ENCODE peak calls at places on chromosomes 7 and 10, in ten cellular contexts. K is DND-41; D is NCI-H2029 treated with DMSO at 0.1 percent for 48 hours; J is HFF-Myc; R is kidney epithelial cell; P is sciatic nerve; W is posterior cingulate gyrus; I is fibroblast of lung; F is renal cortical epithelial cell; C is stimulated activated CD8-positive, alpha-beta memory T cell treated with anti-CD3 and anti-CD28 coated beads, Interleukin-4, amount 100 ng/mL, for 4 hours. L is an unnamed sample.

GRCh38 chr7:145082366-145083240 is 246.8 kb upstream of the TPK1 start:
- DNase-seq in K (peak), D (no peak), J (no peak), R (no peak), P (no peak), W (no peak), I (no peak), F (no peak), C (no peak), L (peak)

GRCh38 chr7:23012797-23013714 is 874 bp downstream of the HYCC1 start:
- DNase-seq in K (peak), D (no peak), J (no peak), R (no peak), P (peak), W (peak), I (peak), F (peak), C (no peak), L (no peak)

GRCh38 chr7:74180866-74181265 is 6.7 kb downstream of the EIF4H start:
- DNase-seq in K (no peak), D (no peak), J (no peak), R (no peak), P (no peak), W (no peak), I (no peak), F (no peak), C (no peak), L (no peak)

GRCh38 chr7:41942468-41943097 is 239.7 kb upstream of the INHBA start:
- DNase-seq in K (no peak), D (no peak), J (no peak), R (no peak), P (peak), W (no peak), I (peak), F (peak), C (no peak), L (no peak)

GRCh38 chr10:119274519-119275045 is 67.2 kb downstream of the GRK5 start:
- DNase-seq in K (no peak), D (no peak), J (no peak), R (no peak), P (no peak), W (no peak), I (no peak), F (no peak), C (no peak), L (no peak)

GRCh38 chr10:32985781-32986350 is 27.8 kb upstream of the ITGB1 start:
- DNase-seq in K (no peak), D (no peak), J (no peak), R (no peak), P (no peak), W (no peak), I (peak), F (peak), C (no peak), L (peak)

GRCh38 chr7:17184805-17185689 is 113.4 kb upstream of the AHR start:
- DNase-seq in K (no peak), D (no peak), J (peak), R (no peak), P (no peak), W (no peak), I (peak), F (no peak), C (no peak), L (no peak)

GRCh38 chr10:43856299-43856698 is 207.6 kb upstream of the ZNF32 start:
- DNase-seq in K (no peak), D (no peak), J (no peak), R (no peak), P (peak), W (no peak), I (no peak), F (no peak), C (no peak), L (no peak)

GRCh38 chr10:106917452-106918055 is 247.0 kb downstream of the SORCS1 start:
- DNase-seq in K (no peak), D (peak), J (no peak), R (no peak), P (no peak), W (no peak), I (no peak), F (no peak), C (no peak), L (no peak)

GRCh38 chr7:117402109-117402508 is 25.2 kb downstream of the ASZ1 start:
- DNase-seq in K (no peak), D (no peak), J (no peak), R (peak), P (no peak), W (no peak), I (peak), F (peak), C (no peak), L (peak)

GRCh38 chr10:80633910-80634309 is 96.2 kb downstream of the SH2D4B start:
- DNase-seq in K (no peak), D (no peak), J (no peak), R (no peak), P (no peak), W (no peak), I (no peak), F (no peak), C (no peak), L (no peak)

GRCh38 chr7:150361402-150361801 is 7.2 kb upstream of the REPIN1 start:
- DNase-seq in K (no peak), D (no peak), J (no peak), R (no peak), P (peak), W (no peak), I (no peak), F (no peak), C (no peak), L (no peak)

GRCh38 chr7:30253796-30254165 is 30.6 kb upstream of the ZNRF2 start:
- DNase-seq in K (no peak), D (no peak), J (no peak), R (no peak), P (no peak), W (no peak), I (no peak), F (peak), C (no peak), L (no peak)

GRCh38 chr10:32489935-32490334 is 44.0 kb downstream of the CCDC7 start:
- DNase-seq in K (no peak), D (no peak), J (no peak), R (no peak), P (no peak), W (no peak), I (peak), F (no peak), C (no peak), L (no peak)

GRCh38 chr7:87506243-87507180 is 31.0 kb upstream of the ABCB4 start:
- DNase-seq in K (no peak), D (no peak), J (no peak), R (no peak), P (no peak), W (no peak), I (peak), F (peak), C (no peak), L (peak)

GRCh38 chr10:76202777-76203176 is 771.4 kb downstream of the LRMDA start:
- DNase-seq in K (no peak), D (no peak), J (no peak), R (no peak), P (no peak), W (no peak), I (peak), F (peak), C (no peak), L (no peak)

GRCh38 chr10:70462349-70462984 is 16.1 kb upstream of the PALD1 start:
- DNase-seq in K (no peak), D (peak), J (no peak), R (no peak), P (no peak), W (peak), I (peak), F (peak), C (no peak), L (peak)

GRCh38 chr7:26403640-26404039 is 112.0 kb downstream of the SNX10 start:
- DNase-seq in K (no peak), D (no peak), J (no peak), R (no peak), P (no peak), W (no peak), I (no peak), F (no peak), C (no peak), L (no peak)

GRCh38 chr10:82419981-82420380 is 545.0 kb downstream of the NRG3 start:
- DNase-seq in K (no peak), D (no peak), J (no peak), R (no peak), P (no peak), W (no peak), I (no peak), F (no peak), C (no peak), L (no peak)

GRCh38 chr10:86782691-86783418 is 26.4 kb downstream of the BMPR1A start:
- DNase-seq in K (no peak), D (no peak), J (no peak), R (no peak), P (no peak), W (no peak), I (no peak), F (no peak), C (no peak), L (no peak)

GRCh38 chr7:128809363-128809762 is 17.6 kb downstream of the CCDC136 start:
- DNase-seq in K (no peak), D (no peak), J (no peak), R (no peak), P (no peak), W (no peak), I (no peak), F (no peak), C (no peak), L (no peak)

GRCh38 chr7:6271091-6271658 is 1.2 kb downstream of the CYTH3 start:
- DNase-seq in K (no peak), D (no peak), J (no peak), R (no peak), P (peak), W (peak), I (peak), F (peak), C (no peak), L (peak)

GRCh38 chr7:24500599-24501451 is 72.4 kb upstream of the PALS2 start:
- DNase-seq in K (no peak), D (no peak), J (no peak), R (no peak), P (no peak), W (no peak), I (no peak), F (no peak), C (no peak), L (no peak)

GRCh38 chr7:25714013-25714412 is 438.0 kb upstream of the NFE2L3 start:
- DNase-seq in K (no peak), D (no peak), J (no peak), R (no peak), P (no peak), W (no peak), I (no peak), F (no peak), C (no peak), L (no peak)

L was measured in bronchial epithelial cell.